ENCODE peak calls at places on chromosomes 2 and 18, in seven cellular contexts. I is A549, M is SK-N-SH, R is K562, H is ovary, G is HepG2, F is tibial nerve. S is an unnamed sample. For H3K4me1, the result is how much of the 10 kb centered on the place peaks cover.

GRCh38 chr2:217798743-217799552 is 203.8 kb downstream of the TNS1 start:
- DNase-seq in H (no peak), G (no peak), F (no peak), M (no peak), I (no peak), R (no peak), S (peak)

GRCh38 chr2:173054466-173054865 is 21.2 kb upstream of the MAP3K20 start:
- DNase-seq in G (peak), I (no peak), H (no peak), F (no peak), R (no peak), M (no peak), S (no peak)

GRCh38 chr2:181258761-181259160 is 198.4 kb upstream of the ITGA4 start:
- DNase-seq in G (peak), R (no peak), I (no peak), F (no peak), M (no peak), H (no peak), S (no peak)

GRCh38 chr2:10196275-10196892 is 73.8 kb downstream of the RRM2 start:
- DNase-seq in M (peak), G (no peak), F (no peak), H (peak), R (no peak), I (no peak), S (no peak)

GRCh38 chr18:55234366-55235093 is 275.3 kb upstream of the CCDC68 start:
- DNase-seq in H (peak), I (peak), F (peak), G (peak), R (peak), M (peak), S (peak)

GRCh38 chr2:218311908-218312756 is 19.8 kb upstream of the TMBIM1 start:
- DNase-seq in M (no peak), H (no peak), F (no peak), R (no peak), G (peak), I (no peak), S (no peak)

GRCh38 chr2:104521247-104521646 is 332.7 kb upstream of the POU3F3 start:
- DNase-seq in G (peak), R (no peak), M (peak), H (no peak), F (no peak), I (no peak), S (no peak)

GRCh38 chr2:3784731-3785130 is 81.4 kb downstream of the DCDC2C start:
- DNase-seq in M (no peak), H (no peak), R (no peak), F (no peak), G (no peak), I (no peak), S (no peak)

GRCh38 chr2:121539722-121540469 is 9.2 kb downstream of the RNU4ATAC start:
- DNase-seq in G (no peak), F (no peak), M (no peak), I (no peak), H (no peak), R (no peak), S (no peak)

GRCh38 chr2:102000813-102001766 is 9.3 kb downstream of the IL1R2 start:
- DNase-seq in I (no peak), M (no peak), G (no peak), H (no peak), F (no peak), R (no peak), S (no peak)

GRCh38 chr2:112024246-112024645 is 30.8 kb upstream of the TMEM87B start:
- DNase-seq in I (no peak), M (no peak), R (no peak), F (no peak), H (no peak), G (no peak), S (no peak)

GRCh38 chr2:179655627-179656026 is 205.8 kb downstream of the ZNF385B start:
- DNase-seq in M (no peak), H (no peak), G (no peak), F (no peak), I (no peak), R (no peak), S (no peak)

GRCh38 chr2:187529248-187529976 is 24.8 kb downstream of the TFPI start:
- DNase-seq in H (no peak), I (no peak), R (no peak), G (no peak), F (no peak), M (no peak), S (no peak)

GRCh38 chr2:206728277-206729199 is 10.3 kb upstream of the DYTN start:
- DNase-seq in H (no peak), G (peak), M (no peak), I (peak), R (no peak), F (no peak), S (no peak)

GRCh38 chr2:10335046-10335840 is 32.5 kb downstream of the HPCAL1 start:
- DNase-seq in G (no peak), M (no peak), R (no peak), H (no peak), F (no peak), I (no peak), S (no peak)

GRCh38 chr18:59039449-59039848 is 100.2 kb upstream of the SEC11C start:
- DNase-seq in M (no peak), F (no peak), I (no peak), H (no peak), G (no peak), R (no peak), S (no peak)

GRCh38 chr2:235026137-235026536 is 74.3 kb downstream of the SH3BP4 start:
- DNase-seq in R (no peak), I (peak), M (no peak), H (no peak), G (peak), F (no peak), S (peak)

GRCh38 chr18:8657050-8657820 is 48.0 kb downstream of the RAB12 start:
- DNase-seq in I (no peak), G (no peak), H (no peak), M (peak), F (no peak), R (no peak), S (no peak)

GRCh38 chr2:137925599-137925998 is 38.7 kb upstream of the HNMT start:
- DNase-seq in F (no peak), I (no peak), G (no peak), R (no peak), M (no peak), H (no peak), S (no peak)

GRCh38 chr18:13500891-13501887 is 225.2 kb downstream of the FAM210A start:
- DNase-seq in I (no peak), R (no peak), G (no peak), M (no peak), F (no peak), H (peak), S (peak)

GRCh38 chr2:165621086-165621560 is 151.6 kb downstream of the CSRNP3 start:
- DNase-seq in H (no peak), R (no peak), G (no peak), F (no peak), M (no peak), I (no peak), S (no peak)

GRCh38 chr2:144466637-144467036 is 53.3 kb downstream of the ZEB2 start:
- DNase-seq in R (no peak), M (no peak), H (no peak), I (no peak), F (no peak), G (no peak), S (no peak)

GRCh38 chr2:170514140-170514539 is 201.0 kb upstream of the SP5 start:
- DNase-seq in M (no peak), I (no peak), G (no peak), R (no peak), H (no peak), F (no peak), S (peak)

GRCh38 chr18:35620765-35621164 is 39.2 kb downstream of the GALNT1 start:
- DNase-seq in M (no peak), F (no peak), R (no peak), H (no peak), I (no peak), G (no peak), S (no peak)

GRCh38 chr18:42229211-42230210 is 274.5 kb downstream of the PIK3C3 start:
- DNase-seq in M (no peak), F (no peak), G (no peak), R (no peak), I (no peak), H (no peak), S (no peak)
- TF ChIP-seq EP300 in M (no peak), F (no peak), G (no peak), R (no peak), I (no peak), H (no peak), S (no peak)

GRCh38 chr2:52387937-52388590 is 1356.1 kb upstream of the NRXN1 start:
- DNase-seq in G (no peak), F (no peak), M (no peak), H (no peak), I (no peak), R (no peak), S (no peak)

GRCh38 chr2:52386433-52386832 is 1354.5 kb upstream of the NRXN1 start:
- DNase-seq in I (no peak), F (no peak), H (no peak), M (no peak), G (no peak), R (no peak), S (no peak)

GRCh38 chr2:52390651-52391050 is 1358.7 kb upstream of the NRXN1 start:
- DNase-seq in I (no peak), G (no peak), R (no peak), F (no peak), M (no peak), H (no peak), S (no peak)

GRCh38 chr2:52395912-52396311 is 1364.0 kb upstream of the NRXN1 start:
- DNase-seq in F (no peak), H (no peak), M (no peak), R (no peak), G (no peak), I (no peak), S (no peak)

DNA sequence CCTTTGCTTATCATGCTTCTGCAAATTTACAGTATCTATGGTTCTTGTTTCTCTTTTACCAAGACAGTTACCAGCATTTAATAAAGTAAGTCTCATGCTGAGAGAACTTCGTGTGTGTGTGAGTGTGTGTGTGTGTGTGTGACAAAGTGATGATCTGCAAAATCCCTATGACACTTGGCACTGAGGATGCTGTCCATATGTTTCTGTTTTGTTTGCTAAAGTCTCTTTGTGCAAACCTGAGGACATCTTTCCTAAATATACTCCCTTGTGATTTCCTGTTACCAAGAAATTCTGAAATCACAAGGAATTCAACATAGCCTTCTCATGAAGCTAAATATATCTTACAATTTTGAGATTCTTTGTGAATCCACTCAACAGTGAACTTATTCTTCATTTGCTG is 1359.6 kb upstream of the NRXN1 start:
- DNase-seq in G (no peak), I (no peak), H (no peak), M (no peak), R (no peak), F (no peak), S (no peak)
- H3K4me1 ChIP-seq in G (under half), I (under half), H (under half), M (under half), R (under half), F (under half), S (under half)

DNA sequence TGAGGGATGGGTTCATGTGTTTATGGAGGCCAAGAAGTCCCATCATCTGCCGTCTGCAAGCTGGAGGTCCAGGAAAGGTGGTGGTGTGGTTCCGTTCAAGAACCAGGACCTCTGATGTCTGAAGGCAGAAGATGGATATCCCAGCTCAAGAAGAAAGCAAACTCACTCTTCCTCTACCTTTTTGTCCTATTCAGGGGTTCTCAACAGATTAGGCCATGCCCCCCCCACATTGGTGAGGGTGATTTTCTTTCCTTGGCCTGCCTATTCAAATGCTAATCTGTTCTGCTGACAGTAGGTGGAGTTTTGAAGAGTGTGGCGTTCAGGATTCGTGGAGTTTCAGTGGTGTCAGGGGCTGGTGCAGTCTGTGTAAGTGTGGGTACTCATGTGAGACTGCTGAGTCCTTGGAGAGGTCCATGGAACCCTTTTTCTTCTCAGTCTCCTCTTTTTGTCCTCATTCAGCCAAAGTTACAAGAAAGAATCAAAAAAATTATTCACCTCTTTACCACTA is 5.9 kb downstream of the MSL3B start:
- DNase-seq in M (no peak), I (no peak), F (no peak), R (no peak), G (no peak), H (no peak), S (no peak)
- TF ChIP-seq EP300 in M (no peak), I (no peak), F (no peak), R (no peak), G (no peak), H (no peak), S (no peak)

GRCh38 chr2:25332571-25332970 is 9.2 kb downstream of the DNMT3A start:
- DNase-seq in H (no peak), G (no peak), R (no peak), F (no peak), I (no peak), M (peak), S (no peak)

GRCh38 chr2:25331686-25332365 is 9.9 kb downstream of the DNMT3A start:
- DNase-seq in H (no peak), I (no peak), R (no peak), F (no peak), G (no peak), M (no peak), S (no peak)

GRCh38 chr2:25328152-25329085 is 13.3 kb downstream of the DNMT3A start:
- DNase-seq in F (no peak), M (no peak), G (no peak), R (no peak), I (no peak), H (peak), S (no peak)

GRCh38 chr2:25330937-25331336 is 10.8 kb downstream of the DNMT3A start:
- DNase-seq in H (no peak), I (no peak), F (no peak), R (no peak), G (no peak), M (no peak), S (no peak)

DNA sequence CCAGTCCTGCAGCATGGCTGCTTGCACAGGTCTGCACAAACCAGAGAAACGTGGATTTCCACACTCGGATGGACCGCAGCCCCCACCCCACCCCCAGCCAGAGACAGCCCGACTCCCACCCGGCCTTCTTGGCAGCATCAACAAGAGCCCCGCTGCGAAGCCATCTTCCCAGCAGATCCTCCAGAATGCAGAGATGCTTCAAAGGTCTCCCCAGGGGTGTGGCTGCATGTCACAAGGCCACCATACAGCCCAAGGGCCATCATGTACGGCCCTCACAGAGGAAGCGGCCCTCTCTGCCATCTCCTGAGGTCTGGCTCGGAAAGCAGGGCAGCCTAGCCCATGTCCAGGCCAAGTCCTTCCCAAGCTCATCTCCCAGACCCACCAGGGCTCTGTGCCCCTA is 11.5 kb downstream of the DNMT3A start:
- DNase-seq in R (no peak), G (no peak), M (peak), H (peak), F (no peak), I (no peak), S (no peak)
- H3K4me1 ChIP-seq in R (under half), G (under half), M (half or more), H (under half), F (under half), I (under half), S (half or more)

GRCh38 chr2:109158237-109158636 is 29.2 kb downstream of the SH3RF3 start:
- DNase-seq in R (no peak), F (no peak), I (no peak), M (no peak), H (no peak), G (no peak), S (no peak)
- TF ChIP-seq EP300 in R (no peak), F (no peak), I (no peak), M (no peak), H (no peak), G (no peak), S (no peak)

GRCh38 chr2:240581811-240582210 is 4.7 kb upstream of the CAPN10 start:
- DNase-seq in I (no peak), R (no peak), M (no peak), G (no peak), H (no peak), F (no peak), S (no peak)
- H3K4me1 ChIP-seq in I (under half), R (half or more), M (under half), G (half or more), H (under half), F (under half), S (under half)

GRCh38 chr2:37589298-37589697 is 82.1 kb downstream of the CDC42EP3 start:
- DNase-seq in M (no peak), H (no peak), G (no peak), I (no peak), F (no peak), R (no peak), S (no peak)

GRCh38 chr2:37588316-37588777 is 83.1 kb downstream of the CDC42EP3 start:
- DNase-seq in I (no peak), F (no peak), M (no peak), G (no peak), H (no peak), R (no peak), S (no peak)

GRCh38 chr2:37593024-37593423 is 78.4 kb downstream of the CDC42EP3 start:
- DNase-seq in F (no peak), G (no peak), H (no peak), R (no peak), M (no peak), I (no peak), S (no peak)

GRCh38 chr2:37587817-37588216 is 83.6 kb downstream of the CDC42EP3 start:
- DNase-seq in G (no peak), M (no peak), H (no peak), R (no peak), F (no peak), I (no peak), S (no peak)

GRCh38 chr2:37590119-37590571 is 81.3 kb downstream of the CDC42EP3 start:
- DNase-seq in H (no peak), I (no peak), G (no peak), F (no peak), R (no peak), M (no peak), S (no peak)
- TF ChIP-seq EP300 in H (no peak), I (no peak), G (no peak), F (peak), R (no peak), M (no peak), S (no peak)